ENCODE peak calls at places on chromosomes 12 and 14, in eight cellular contexts. P, I, Q, X, W, H, M and N are unnamed samples.

GRCh38 chr12:108838194-108839010 is 19.0 kb downstream of the SSH1 start:
- DNase-seq in X (peak; percentile 44), W (peak; percentile 78), P (peak; percentile 99), M (peak; percentile 80), H (peak; percentile 6), Q (peak; percentile 77), I (no peak), N (peak; percentile 70)

GRCh38 chr14:26765768-26766550 is 168.1 kb upstream of the NOVA1 start:
- DNase-seq in W (no peak), H (no peak), Q (no peak), M (no peak), P (no peak), I (peak; percentile 64), X (no peak), N (no peak)

GRCh38 chr12:123271182-123271491 is 519 bp downstream of the CDK2AP1 start:
- DNase-seq in M (peak; percentile 91), H (peak; percentile 65), P (no peak), Q (peak; percentile 84), X (peak; percentile 59), I (peak; percentile 14), W (peak; percentile 71), N (peak; percentile 16)

GRCh38 chr14:90576981-90577660 is 180.3 kb downstream of the CALM1 start:
- DNase-seq in M (no peak), I (no peak), P (no peak), X (no peak), H (no peak), Q (no peak), W (no peak), N (no peak)

GRCh38 chr12:13347241-13348043 is 150.9 kb downstream of the EMP1 start:
- DNase-seq in I (no peak), X (no peak), M (no peak), H (no peak), P (no peak), W (no peak), Q (no peak), N (no peak)

GRCh38 chr12:5186715-5187114 is 143.0 kb downstream of the KCNA5 start:
- DNase-seq in I (peak; percentile 15), W (no peak), P (no peak), M (no peak), H (no peak), Q (no peak), X (no peak), N (no peak)

GRCh38 chr12:111250251-111250881 is 118.5 kb downstream of the PHETA1 start:
- DNase-seq in Q (no peak), M (no peak), W (no peak), P (no peak), X (no peak), H (no peak), I (no peak), N (no peak)

GRCh38 chr12:92629349-92630065 is 73.3 kb upstream of the PLEKHG7 start:
- DNase-seq in W (no peak), Q (no peak), I (peak; percentile 10), X (no peak), M (no peak), H (no peak), P (no peak), N (no peak)

GRCh38 chr12:51591020-51591901 is at the start of gene SCN8A:
- DNase-seq in M (peak; percentile 61), H (peak; percentile 21), X (no peak), Q (peak; percentile 63), W (peak; percentile 45), P (no peak), I (peak; percentile 68), N (no peak)

GRCh38 chr12:79661629-79662028 is 29.1 kb downstream of the PAWR start:
- DNase-seq in W (no peak), X (no peak), P (no peak), M (no peak), Q (no peak), H (no peak), I (no peak), N (no peak)

GRCh38 chr12:88052686-88053085 is 23.5 kb upstream of the C12orf50 start:
- DNase-seq in M (no peak), P (peak; percentile 32), W (no peak), Q (peak; percentile 42), X (no peak), H (no peak), I (peak; percentile 28), N (no peak)

GRCh38 chr12:72000969-72001648 is 62.5 kb downstream of the TPH2 start:
- DNase-seq in M (no peak), X (no peak), P (no peak), I (no peak), W (no peak), H (no peak), Q (no peak), N (no peak)

GRCh38 chr14:100219126-100219785 is 19.7 kb upstream of the YY1 start:
- DNase-seq in I (no peak), X (no peak), H (no peak), Q (no peak), W (no peak), M (no peak), P (no peak), N (no peak)

GRCh38 chr12:112170376-112170775 is 45.0 kb downstream of the TRAFD1 start:
- DNase-seq in Q (peak; percentile 55), I (no peak), P (no peak), W (no peak), H (no peak), M (peak; percentile 62), X (peak; percentile 14), N (no peak)

GRCh38 chr12:101552277-101552676 is 42.5 kb upstream of the MYBPC1 start:
- DNase-seq in X (no peak), I (no peak), Q (no peak), M (no peak), H (no peak), W (no peak), P (no peak), N (no peak)

GRCh38 chr12:109047081-109047805 is 5.1 kb upstream of the USP30 start:
- DNase-seq in Q (no peak), M (no peak), W (no peak), P (no peak), X (no peak), H (no peak), I (no peak), N (no peak)

GRCh38 chr12:14774074-14774943 is 29.0 kb downstream of the WBP11 start:
- DNase-seq in Q (peak; percentile 96), H (peak; percentile 85), W (peak; percentile 95), I (no peak), M (peak; percentile 92), X (peak; percentile 69), P (peak; percentile 93), N (peak; percentile 34)

GRCh38 chr14:61350427-61350826 is 29.0 kb downstream of the PRKCH start:
- DNase-seq in H (no peak), W (no peak), X (no peak), M (no peak), I (no peak), Q (peak; percentile 56), P (no peak), N (no peak)

GRCh38 chr14:36301159-36301558 is 19.3 kb downstream of the MBIP start:
- DNase-seq in M (no peak), H (no peak), X (no peak), P (no peak), W (no peak), I (no peak), Q (no peak), N (no peak)

GRCh38 chr12:67760586-67761275 is 112.2 kb downstream of the DYRK2 start:
- DNase-seq in P (no peak), W (no peak), M (no peak), H (no peak), I (no peak), Q (no peak), X (no peak), N (no peak)

GRCh38 chr12:6554990-6555691 is 701 bp downstream of the IFFO1 start:
- DNase-seq in P (no peak), W (no peak), I (no peak), M (peak; percentile 33), H (no peak), Q (no peak), X (no peak), N (no peak)

GRCh38 chr14:20801726-20802125 is 918 bp downstream of the RNASE1 start:
- DNase-seq in Q (no peak), H (no peak), I (no peak), W (no peak), M (no peak), X (no peak), P (no peak), N (no peak)

GRCh38 chr14:99745307-99745951 is 47.8 kb upstream of the EML1 start:
- DNase-seq in W (no peak), M (no peak), X (no peak), Q (no peak), I (no peak), H (no peak), P (no peak), N (no peak)

GRCh38 chr14:63727231-63727735 is 582 bp downstream of the SGPP1 start:
- DNase-seq in I (peak; percentile 62), P (no peak), H (no peak), X (no peak), Q (peak; percentile 42), M (peak; percentile 52), W (no peak), N (no peak)

GRCh38 chr12:31007636-31008175 is 66.0 kb upstream of the DDX11 start:
- DNase-seq in I (no peak), M (no peak), Q (no peak), W (no peak), X (no peak), H (no peak), P (no peak), N (no peak)

GRCh38 chr12:48979602-48980388 is 1.7 kb downstream of the WNT1 start:
- DNase-seq in I (no peak), H (no peak), M (peak; percentile 55), Q (peak; percentile 62), W (peak; percentile 74), X (no peak), P (no peak), N (no peak)

GRCh38 chr14:65878586-65878985 is 466.1 kb downstream of the FUT8 start:
- DNase-seq in I (no peak), M (no peak), H (no peak), W (no peak), X (no peak), P (no peak), Q (no peak), N (no peak)

GRCh38 chr12:2691001-2691339 is 103.8 kb upstream of the FKBP4 start:
- DNase-seq in M (no peak), H (peak; percentile 31), P (no peak), W (peak; percentile 70), I (peak; percentile 85), Q (peak; percentile 80), X (peak; percentile 20), N (peak; percentile 47)